ENCODE peak calls at places on chromosomes 3 and 15, in eight cellular contexts. D is neural progenitor cell, B is left lung, W is H1, H is gastrocnemius medialis, T is IMR-90, C is endodermal cell, J is psoas muscle. E is an unnamed sample.

GRCh38 chr3:156449712-156450574 is 105.0 kb downstream of the SSR3 start:
- DNase-seq in D (peak), B (no peak), W (no peak), H (no peak), T (peak), C (no peak), J (no peak), E (no peak)

GRCh38 chr3:143514874-143515273 is 333.4 kb downstream of the SLC9A9 start:
- DNase-seq in D (no peak), B (no peak), W (no peak), H (no peak), T (no peak), C (no peak), J (no peak), E (no peak)

GRCh38 chr3:45464336-45464809 is 76.0 kb downstream of the LARS2 start:
- DNase-seq in D (peak), B (peak), W (peak), H (no peak), T (peak), C (peak), J (no peak), E (peak)

GRCh38 chr3:13051066-13051465 is 22.2 kb downstream of the IQSEC1 start:
- DNase-seq in D (peak), B (no peak), W (no peak), H (no peak), T (no peak), C (peak), J (no peak), E (no peak)

GRCh38 chr3:25564040-25564439 is 100.7 kb downstream of the TOP2B start:
- DNase-seq in D (no peak), B (no peak), W (no peak), H (no peak), T (no peak), C (no peak), J (no peak), E (no peak)

GRCh38 chr3:144273611-144274010 is 302.0 kb downstream of the DIPK2A start:
- DNase-seq in D (no peak), B (no peak), W (no peak), H (no peak), T (peak), C (no peak), J (no peak), E (no peak)

GRCh38 chr3:177610677-177611654 is 413.7 kb upstream of the TBL1XR1 start:
- DNase-seq in D (no peak), B (no peak), W (no peak), H (no peak), T (peak), C (no peak), J (no peak), E (no peak)

GRCh38 chr3:122102191-122102935 is 47.2 kb downstream of the CD86 start:
- DNase-seq in D (no peak), B (no peak), W (no peak), H (no peak), T (no peak), C (no peak), J (no peak), E (no peak)

GRCh38 chr15:80760971-80761370 is 18.2 kb upstream of the CEMIP start:
- DNase-seq in D (no peak), B (no peak), W (no peak), H (no peak), T (no peak), C (no peak), J (no peak), E (no peak)

GRCh38 chr3:52437326-52438103 is 7.4 kb downstream of the SEMA3G start:
- DNase-seq in D (no peak), B (peak), W (no peak), H (no peak), T (no peak), C (no peak), J (no peak), E (no peak)

GRCh38 chr15:35210370-35210769 is 125.3 kb upstream of the NANOGP8 start:
- DNase-seq in D (no peak), B (no peak), W (no peak), H (no peak), T (no peak), C (no peak), J (no peak), E (no peak)

GRCh38 chr15:35218215-35218614 is 133.1 kb upstream of the NANOGP8 start:
- DNase-seq in D (no peak), B (no peak), W (no peak), H (no peak), T (no peak), C (no peak), J (no peak), E (no peak)

GRCh38 chr15:35211240-35211952 is 126.3 kb upstream of the NANOGP8 start:
- DNase-seq in D (no peak), B (no peak), W (no peak), H (no peak), T (no peak), C (no peak), J (no peak), E (no peak)

GRCh38 chr15:35209838-35210237 is 124.7 kb upstream of the NANOGP8 start:
- DNase-seq in D (no peak), B (no peak), W (no peak), H (no peak), T (peak), C (no peak), J (no peak), E (no peak)

GRCh38 chr15:35215095-35215494 is 130.0 kb upstream of the NANOGP8 start:
- DNase-seq in D (no peak), B (no peak), W (no peak), H (no peak), T (no peak), C (no peak), J (no peak), E (no peak)
- TF ChIP-seq CTCF in D (no peak), B (no peak), W (no peak), H (no peak), T (no peak), C (no peak), J (no peak), E (no peak)

DNA sequence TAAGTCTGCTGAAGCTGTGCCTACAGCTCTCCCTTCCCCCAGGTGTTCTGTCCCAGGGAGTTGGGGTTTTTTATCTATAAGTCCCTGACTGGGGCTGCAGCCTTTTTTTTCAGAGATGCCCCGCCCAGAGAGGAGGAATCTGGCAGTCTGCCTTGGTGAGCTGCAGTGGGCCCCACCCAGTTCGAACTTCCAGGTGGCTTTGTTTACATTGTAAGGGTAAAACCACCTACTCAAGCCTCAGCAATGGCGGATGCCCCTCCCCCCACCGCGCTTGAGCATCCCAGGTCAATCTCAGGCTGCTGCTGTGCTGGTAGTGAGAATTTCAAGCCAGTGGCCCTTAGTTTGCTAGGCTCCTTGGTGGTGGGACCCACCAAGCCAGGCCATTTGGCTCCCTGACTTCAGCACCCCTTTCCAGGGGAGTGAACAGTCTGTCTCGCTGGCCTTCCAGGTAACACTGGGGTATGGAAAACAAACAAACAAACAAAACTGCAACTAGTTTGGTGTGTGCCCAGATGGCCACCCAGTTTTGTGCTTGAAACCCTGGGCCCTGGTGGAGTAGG is 189.4 kb downstream of the MFSD1 start:
- DNase-seq in D (peak), B (peak), W (peak), H (no peak), T (no peak), C (peak), J (no peak), E (no peak)
- H3K27ac ChIP-seq in D (no peak), B (no peak), W (no peak), H (no peak), T (no peak), C (no peak), J (no peak), E (no peak)

DNA sequence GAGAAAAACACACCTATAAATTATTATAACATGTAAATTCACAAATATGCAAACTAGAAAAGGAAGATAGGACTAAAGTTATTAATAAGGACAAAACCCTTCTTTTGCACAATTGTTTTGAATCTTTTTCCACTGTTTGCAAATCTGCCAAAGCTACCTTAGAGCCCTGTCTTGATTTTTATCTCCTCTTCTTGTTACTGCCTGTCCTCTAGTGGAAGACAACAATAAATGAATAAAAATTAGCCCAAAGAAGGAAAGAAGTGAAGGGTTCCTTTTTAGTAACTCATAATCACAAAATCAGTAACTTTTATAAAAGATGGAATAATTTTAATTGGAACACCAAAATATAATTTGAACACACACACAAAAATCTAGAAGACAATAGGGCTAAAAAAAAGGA is 2.7 kb downstream of the CD200R1 start:
- DNase-seq in D (no peak), B (no peak), W (no peak), H (no peak), T (no peak), C (no peak), J (no peak), E (no peak)
- TF ChIP-seq CTCF in D (no peak), B (no peak), W (no peak), H (no peak), T (no peak), C (no peak), J (no peak), E (no peak)

DNA sequence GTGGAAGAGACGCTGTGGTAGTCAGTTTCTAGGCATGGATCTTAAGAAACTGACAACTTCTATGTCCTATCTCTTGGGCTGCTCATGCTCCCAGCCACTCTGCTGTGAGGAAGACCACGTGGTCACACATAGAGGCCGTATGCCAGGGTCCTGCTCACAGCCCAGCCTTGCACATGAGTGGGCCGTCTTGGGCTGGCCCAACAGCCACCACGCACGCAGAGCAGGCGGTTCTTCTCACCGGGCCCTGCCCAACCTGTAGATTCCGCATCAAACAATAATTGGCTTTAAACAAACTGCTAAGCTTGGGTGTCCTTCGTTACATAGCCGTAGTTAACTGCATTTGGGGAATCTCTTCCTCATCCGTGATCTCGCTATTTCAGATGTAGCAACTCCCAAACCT is 26.0 kb downstream of the SLC41A3 start:
- DNase-seq in D (no peak), B (no peak), W (no peak), H (no peak), T (no peak), C (no peak), J (no peak), E (no peak)
- H3K27ac ChIP-seq in D (no peak), B (no peak), W (no peak), H (peak), T (no peak), C (no peak), J (no peak), E (no peak)

DNA sequence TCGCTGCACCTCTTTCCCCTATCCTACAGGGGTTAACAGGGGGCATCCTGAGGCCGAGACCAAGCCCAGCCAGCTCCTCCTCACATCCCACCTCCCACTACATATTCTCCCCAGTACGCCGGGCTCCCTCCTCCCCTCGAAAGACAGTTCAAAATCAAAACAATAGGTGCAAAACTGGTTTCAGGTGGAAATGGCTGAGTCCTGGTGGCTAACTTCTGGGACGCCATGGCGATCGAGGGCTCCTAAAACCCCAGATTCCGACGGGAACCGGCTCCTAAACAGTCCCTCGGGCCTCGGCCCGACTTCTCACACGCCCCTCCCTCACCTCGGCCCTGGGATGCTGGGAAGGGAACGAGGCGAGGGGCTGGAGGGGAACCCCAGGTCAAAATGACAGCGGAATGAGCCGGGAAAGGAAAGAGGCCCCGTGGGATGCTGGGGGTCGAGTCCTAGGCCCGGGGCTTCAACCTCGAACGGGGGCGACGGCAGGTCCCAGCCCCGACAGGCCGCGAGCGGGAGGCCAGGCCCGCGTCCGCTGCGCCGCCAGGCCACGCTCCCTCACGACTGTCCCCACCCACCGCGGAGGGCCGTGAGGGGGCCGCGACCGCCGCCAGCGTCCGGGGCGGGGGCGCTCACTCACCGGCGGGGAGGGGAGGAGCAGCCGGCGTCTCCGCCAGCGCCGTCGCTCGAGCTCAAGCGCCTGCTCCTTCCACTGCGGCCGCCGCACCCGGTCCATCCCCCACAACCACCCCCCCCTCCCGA is 475 bp downstream of the TMCC1 start:
- DNase-seq in D (peak), B (peak), W (peak), H (no peak), T (no peak), C (peak), J (peak), E (peak)
- TF ChIP-seq CTCF in D (no peak), B (no peak), W (peak), H (peak), T (no peak), C (peak), J (no peak), E (no peak)

GRCh38 chr3:169323580-169324453 is 339.7 kb downstream of the MECOM start:
- DNase-seq in D (no peak), B (no peak), W (no peak), H (no peak), T (peak), C (no peak), J (no peak), E (peak)
- H3K27ac ChIP-seq in D (no peak), B (peak), W (no peak), H (no peak), T (peak), C (peak), J (no peak), E (peak)

E was measured in heart right ventricle.